ENCODE peak calls at places on chromosome X, in four cellular contexts. B is GM12891, H is K562, K is HL-60. N is an unnamed sample.

GRCh38 chrX:15299945-15300851 is 15.2 kb downstream of the ASB11 start:
- DNase-seq in H (peak), B (no peak), K (no peak), N (no peak)

GRCh38 chrX:148542481-148543255 is 42.3 kb downstream of the AFF2 start:
- DNase-seq in B (no peak), H (no peak), K (no peak), N (no peak)

GRCh38 chrX:107146670-107147069 is 28.0 kb upstream of the RBM41 start:
- DNase-seq in H (no peak), B (no peak), K (no peak), N (no peak)

GRCh38 chrX:3346436-3347329 is at the start of gene MXRA5:
- DNase-seq in K (no peak), H (no peak), B (no peak), N (no peak)

GRCh38 chrX:70554081-70554480 is 109.4 kb downstream of the DLG3 start:
- DNase-seq in B (no peak), H (peak), K (no peak), N (no peak)

GRCh38 chrX:129984196-129984962 is 1.9 kb downstream of the BCORL1 start:
- DNase-seq in B (no peak), H (peak), K (no peak), N (no peak)

GRCh38 chrX:46577116-46578005 is 3.8 kb downstream of the CHST7 start:
- DNase-seq in B (no peak), K (no peak), H (no peak), N (no peak)

GRCh38 chrX:17590892-17591740 is 146.2 kb upstream of the SCML1 start:
- DNase-seq in K (no peak), B (peak), H (peak), N (no peak)

GRCh38 chrX:38627683-38628082 is 66.3 kb downstream of the TSPAN7 start:
- DNase-seq in H (peak), K (peak), B (no peak), N (no peak)

GRCh38 chrX:153934473-153935325 is at the start of gene NAA10:
- DNase-seq in B (peak), K (peak), H (peak), N (no peak)

GRCh38 chrX:106510713-106511411 is 100.9 kb upstream of the RADX start:
- DNase-seq in K (no peak), H (no peak), B (no peak), N (no peak)

GRCh38 chrX:133645977-133646750 is 230.9 kb upstream of the GPC4 start:
- DNase-seq in B (no peak), H (no peak), K (no peak), N (no peak)

GRCh38 chrX:42515939-42516338 is 262.0 kb downstream of the PPP1R2C start:
- DNase-seq in H (no peak), K (no peak), B (no peak), N (no peak)

GRCh38 chrX:42524374-42524773 is 253.6 kb downstream of the PPP1R2C start:
- DNase-seq in H (no peak), K (no peak), B (no peak), N (no peak)

GRCh38 chrX:42519666-42520231 is 258.2 kb downstream of the PPP1R2C start:
- DNase-seq in H (peak), K (no peak), B (no peak), N (no peak)
- TF ChIP-seq SPI1 in H (no peak), K (no peak), B (no peak), N (no peak)

DNA sequence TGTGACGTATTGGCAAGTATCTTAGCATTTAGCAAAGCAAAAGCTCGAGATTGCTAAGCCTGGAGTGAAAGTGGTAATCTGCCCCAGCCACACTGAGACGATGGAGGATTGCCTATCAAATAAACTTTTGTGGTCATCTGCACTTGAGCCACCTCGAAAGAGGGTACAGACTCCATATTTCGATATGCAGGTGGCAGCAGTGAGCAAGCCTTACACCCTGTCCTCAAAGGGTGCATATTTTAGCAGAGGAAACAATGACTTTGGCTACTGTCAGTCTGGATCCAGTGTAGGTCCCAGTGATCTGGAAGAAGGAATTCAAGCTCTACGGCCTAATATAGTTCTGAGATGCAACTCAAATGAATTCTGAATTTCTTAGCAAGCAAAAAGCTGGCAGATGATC is 153.9 kb downstream of the ATG4A start:
- DNase-seq in H (no peak), K (no peak), B (no peak), N (no peak)
- TF ChIP-seq SPI1 in H (no peak), K (no peak), B (no peak), N (no peak)

GRCh38 chrX:41692162-41692749 is 3.5 kb downstream of the GPR34 start:
- DNase-seq in B (no peak), H (no peak), K (no peak), N (no peak)
- TF ChIP-seq SPI1 in B (no peak), H (no peak), K (no peak), N (no peak)

GRCh38 chrX:10233696-10234095 is 76.9 kb downstream of the CLCN4 start:
- DNase-seq in H (no peak), B (no peak), K (no peak), N (no peak)
- TF ChIP-seq SPI1 in H (no peak), B (no peak), K (no peak), N (no peak)